ENCODE peak calls at places on chromosome 22, in ten cellular contexts. I, T, P, H, W, U, E, K, F and C are unnamed samples.

GRCh38 chr22:42461511-42461910 is 29.3 kb upstream of the NFAM1 start:
- DNase-seq in I (no peak), T (no peak), P (no peak), H (no peak), W (no peak), U (peak), E (no peak), K (no peak), F (no peak), C (no peak)

GRCh38 chr22:40958329-40958728 is 7.2 kb downstream of the RBX1 start:
- DNase-seq in I (no peak), T (no peak), P (no peak), H (no peak), W (no peak), U (no peak), E (no peak), K (no peak), F (no peak), C (no peak)

GRCh38 chr22:25930710-25931353 is 188.8 kb downstream of the MYO18B start:
- DNase-seq in I (no peak), T (no peak), P (no peak), H (no peak), W (no peak), U (peak), E (no peak), K (no peak), F (no peak), C (no peak)

GRCh38 chr22:40178417-40179409 is 988 bp downstream of the TNRC6B start:
- DNase-seq in I (peak), T (peak), P (no peak), H (no peak), W (peak), U (peak), E (no peak), K (peak), F (peak), C (peak)

GRCh38 chr22:44546686-44547310 is 48.8 kb upstream of the RTL6 start:
- DNase-seq in I (no peak), T (no peak), P (no peak), H (peak), W (no peak), U (no peak), E (no peak), K (no peak), F (no peak), C (no peak)

GRCh38 chr22:37544955-37545702 is 15.2 kb upstream of the CDC42EP1 start:
- DNase-seq in I (peak), T (peak), P (peak), H (peak), W (peak), U (no peak), E (peak), K (peak), F (peak), C (peak)

GRCh38 chr22:17647996-17648395 is 9.4 kb downstream of the BCL2L13 start:
- DNase-seq in I (no peak), T (no peak), P (no peak), H (no peak), W (no peak), U (no peak), E (no peak), K (no peak), F (peak), C (no peak)

GRCh38 chr22:23055448-23056179 is 14.7 kb upstream of the GNAZ start:
- DNase-seq in I (no peak), T (no peak), P (no peak), H (peak), W (no peak), U (no peak), E (no peak), K (no peak), F (no peak), C (no peak)

GRCh38 chr22:50303848-50304527 is 3.5 kb downstream of the PLXNB2 start:
- DNase-seq in I (peak), T (no peak), P (peak), H (no peak), W (no peak), U (no peak), E (no peak), K (no peak), F (no peak), C (peak)

GRCh38 chr22:23756891-23757290 is 2.7 kb upstream of the VPREB3 start:
- DNase-seq in I (no peak), T (no peak), P (no peak), H (no peak), W (no peak), U (no peak), E (no peak), K (no peak), F (no peak), C (no peak)

GRCh38 chr22:22398530-22399327 is 109.8 kb downstream of the ZNF280B start:
- DNase-seq in I (no peak), T (no peak), P (no peak), H (no peak), W (no peak), U (no peak), E (no peak), K (no peak), F (no peak), C (no peak)

GRCh38 chr22:19291218-19291579 is 320 bp downstream of the CLTCL1 start:
- DNase-seq in I (peak), T (peak), P (no peak), H (peak), W (no peak), U (peak), E (no peak), K (peak), F (peak), C (no peak)

GRCh38 chr22:50436134-50436830 is 38.6 kb downstream of the SBF1 start:
- DNase-seq in I (no peak), T (no peak), P (no peak), H (no peak), W (no peak), U (no peak), E (no peak), K (no peak), F (no peak), C (no peak)

GRCh38 chr22:23845661-23846469 is 7.1 kb upstream of the DERL3 start:
- DNase-seq in I (no peak), T (no peak), P (no peak), H (no peak), W (no peak), U (no peak), E (no peak), K (peak), F (no peak), C (no peak)

GRCh38 chr22:36298601-36299000 is 45.7 kb downstream of the APOL1 start:
- DNase-seq in I (no peak), T (no peak), P (no peak), H (no peak), W (no peak), U (no peak), E (no peak), K (no peak), F (no peak), C (no peak)

GRCh38 chr22:19106886-19107729 is 15.1 kb downstream of the DGCR2 start:
- DNase-seq in I (no peak), T (no peak), P (no peak), H (no peak), W (no peak), U (no peak), E (no peak), K (no peak), F (no peak), C (no peak)

GRCh38 chr22:20319041-20319744 is 667 bp downstream of the DGCR6L start:
- DNase-seq in I (peak), T (no peak), P (no peak), H (peak), W (no peak), U (no peak), E (no peak), K (peak), F (no peak), C (no peak)